ENCODE peak calls at places on chromosomes 12 and 14, in nine cellular contexts. One of them, this sample, is unnamed.

GRCh38 chr14:80468331-80469122 is 257.2 kb upstream of the DIO2 start:
- DNase-seq in spleen: no peak
- DNase-seq in neural progenitor cell: no peak
- DNase-seq in right cardiac atrium: no peak
- DNase-seq in aorta: no peak
- DNase-seq in A673: no peak
- DNase-seq in heart left ventricle: no peak
- DNase-seq in mesenchymal stem cell: no peak
- DNase-seq in GM23248: no peak
- DNase-seq in this sample: no peak

GRCh38 chr12:53698948-53699672 is 23.2 kb upstream of the ATP5MC2 start:
- DNase-seq in spleen: no peak
- DNase-seq in neural progenitor cell: no peak
- DNase-seq in mesenchymal stem cell: no peak
- DNase-seq in right cardiac atrium: no peak
- DNase-seq in heart left ventricle: no peak
- DNase-seq in GM23248: no peak
- DNase-seq in A673: no peak
- DNase-seq in aorta: no peak
- DNase-seq in this sample: no peak

GRCh38 chr12:42574879-42575278 is 14.7 kb downstream of the PRICKLE1 start:
- DNase-seq in aorta: no peak
- DNase-seq in right cardiac atrium: no peak
- DNase-seq in A673: no peak
- DNase-seq in spleen: no peak
- DNase-seq in heart left ventricle: no peak
- DNase-seq in GM23248: no peak
- DNase-seq in neural progenitor cell: no peak
- DNase-seq in mesenchymal stem cell: no peak
- DNase-seq in this sample: no peak

GRCh38 chr12:52836042-52836466 is 1.9 kb upstream of the KRT79 start:
- DNase-seq in mesenchymal stem cell: peak; percentile 76
- DNase-seq in aorta: peak; percentile 37
- DNase-seq in right cardiac atrium: no peak
- DNase-seq in heart left ventricle: no peak
- DNase-seq in spleen: peak; percentile 72
- DNase-seq in neural progenitor cell: no peak
- DNase-seq in GM23248: peak; percentile 83
- DNase-seq in A673: no peak
- DNase-seq in this sample: no peak

GRCh38 chr12:24888813-24889212 is 60.1 kb downstream of the BCAT1 start:
- DNase-seq in A673: no peak
- DNase-seq in heart left ventricle: no peak
- DNase-seq in right cardiac atrium: no peak
- DNase-seq in spleen: no peak
- DNase-seq in GM23248: no peak
- DNase-seq in neural progenitor cell: no peak
- DNase-seq in mesenchymal stem cell: no peak
- DNase-seq in aorta: no peak
- DNase-seq in this sample: no peak

GRCh38 chr12:132227156-132227555 is 82.9 kb downstream of the NOC4L start:
- DNase-seq in aorta: no peak
- DNase-seq in mesenchymal stem cell: no peak
- DNase-seq in A673: no peak
- DNase-seq in right cardiac atrium: no peak
- DNase-seq in GM23248: no peak
- DNase-seq in heart left ventricle: peak; percentile 60
- DNase-seq in neural progenitor cell: no peak
- DNase-seq in spleen: no peak
- DNase-seq in this sample: no peak

GRCh38 chr12:109241936-109242335 is 67.1 kb downstream of the FOXN4 start:
- DNase-seq in mesenchymal stem cell: no peak
- DNase-seq in spleen: no peak
- DNase-seq in neural progenitor cell: no peak
- DNase-seq in right cardiac atrium: no peak
- DNase-seq in A673: no peak
- DNase-seq in GM23248: no peak
- DNase-seq in heart left ventricle: no peak
- DNase-seq in aorta: no peak
- DNase-seq in this sample: no peak

GRCh38 chr12:93990832-93991748 is 157.3 kb upstream of the PLXNC1 start:
- DNase-seq in heart left ventricle: no peak
- DNase-seq in GM23248: peak; percentile 86
- DNase-seq in right cardiac atrium: peak; percentile 64
- DNase-seq in aorta: no peak
- DNase-seq in mesenchymal stem cell: peak; percentile 43
- DNase-seq in neural progenitor cell: peak; percentile 80
- DNase-seq in spleen: no peak
- DNase-seq in A673: peak; percentile 30
- DNase-seq in this sample: peak; percentile 50

GRCh38 chr12:25322918-25323773 is 72.4 kb upstream of the KRAS start:
- DNase-seq in GM23248: peak; percentile 52
- DNase-seq in neural progenitor cell: no peak
- DNase-seq in mesenchymal stem cell: no peak
- DNase-seq in A673: no peak
- DNase-seq in spleen: no peak
- DNase-seq in right cardiac atrium: no peak
- DNase-seq in aorta: no peak
- DNase-seq in heart left ventricle: no peak
- DNase-seq in this sample: no peak

GRCh38 chr14:55136868-55137785 is 8.1 kb downstream of the LGALS3 start:
- DNase-seq in heart left ventricle: peak; percentile 87
- DNase-seq in GM23248: peak; percentile 85
- DNase-seq in mesenchymal stem cell: no peak
- DNase-seq in neural progenitor cell: no peak
- DNase-seq in spleen: no peak
- DNase-seq in right cardiac atrium: peak; percentile 90
- DNase-seq in A673: no peak
- DNase-seq in aorta: peak; percentile 88
- DNase-seq in this sample: peak; percentile 74

GRCh38 chr14:74976264-74977113 is 21.1 kb upstream of the PGF start:
- DNase-seq in spleen: no peak
- DNase-seq in neural progenitor cell: no peak
- DNase-seq in mesenchymal stem cell: no peak
- DNase-seq in GM23248: no peak
- DNase-seq in heart left ventricle: no peak
- DNase-seq in A673: no peak
- DNase-seq in right cardiac atrium: no peak
- DNase-seq in aorta: no peak
- DNase-seq in this sample: no peak

GRCh38 chr14:74975059-74975810 is 19.8 kb upstream of the PGF start:
- DNase-seq in spleen: no peak
- DNase-seq in heart left ventricle: peak; percentile 94
- DNase-seq in mesenchymal stem cell: no peak
- DNase-seq in neural progenitor cell: no peak
- DNase-seq in right cardiac atrium: peak; percentile 97
- DNase-seq in GM23248: no peak
- DNase-seq in aorta: peak; percentile 79
- DNase-seq in A673: no peak
- DNase-seq in this sample: peak; percentile 89

GRCh38 chr14:74973003-74973614 is 17.7 kb upstream of the PGF start:
- DNase-seq in A673: no peak
- DNase-seq in mesenchymal stem cell: no peak
- DNase-seq in neural progenitor cell: no peak
- DNase-seq in heart left ventricle: peak; percentile 90
- DNase-seq in spleen: peak; percentile 86
- DNase-seq in right cardiac atrium: peak; percentile 88
- DNase-seq in GM23248: no peak
- DNase-seq in aorta: peak; percentile 88
- DNase-seq in this sample: peak; percentile 73

GRCh38 chr14:74974364-74975058 is 19.1 kb upstream of the PGF start:
- DNase-seq in GM23248: no peak
- DNase-seq in mesenchymal stem cell: no peak
- DNase-seq in neural progenitor cell: peak; percentile 58
- DNase-seq in spleen: no peak
- DNase-seq in A673: no peak
- DNase-seq in heart left ventricle: peak; percentile 78
- DNase-seq in right cardiac atrium: peak; percentile 86
- DNase-seq in aorta: no peak
- DNase-seq in this sample: peak; percentile 88

DNA sequence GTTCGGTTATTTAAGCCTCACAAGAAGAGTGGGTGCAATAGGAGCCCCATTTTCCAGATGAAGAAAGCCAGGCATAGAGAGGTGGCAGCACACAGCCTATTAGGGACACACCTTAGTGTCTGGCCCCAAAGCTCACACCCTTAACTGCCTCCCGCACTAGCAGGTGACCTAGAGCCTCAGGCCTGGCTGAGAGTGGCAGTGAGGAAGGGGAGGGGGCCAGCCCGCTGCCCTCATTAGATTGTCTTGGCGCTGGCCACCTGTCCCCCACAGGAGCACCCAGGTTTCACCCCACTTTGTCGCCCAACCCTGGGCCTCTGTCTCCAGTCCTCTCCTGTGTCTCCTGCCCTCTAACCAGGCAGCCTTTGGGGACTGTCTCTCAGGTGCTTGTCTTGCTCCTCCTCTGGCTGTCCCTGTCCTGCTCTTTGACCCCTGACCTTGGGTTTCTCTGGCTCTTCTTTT is 18.5 kb upstream of the PGF start:
- DNase-seq in GM23248: no peak
- DNase-seq in spleen: no peak
- DNase-seq in neural progenitor cell: no peak
- DNase-seq in heart left ventricle: no peak
- DNase-seq in mesenchymal stem cell: no peak
- DNase-seq in right cardiac atrium: no peak
- DNase-seq in A673: no peak
- DNase-seq in aorta: no peak
- DNase-seq in this sample: no peak
- H3K4me1 ChIP-seq in GM23248: peaks cover 3% of the 10 kb centered on the region
- H3K4me1 ChIP-seq in spleen: peaks cover 17% of the 10 kb centered on the region
- H3K4me1 ChIP-seq in neural progenitor cell: peaks cover 22% of the 10 kb centered on the region
- H3K4me1 ChIP-seq in heart left ventricle: peaks cover 27% of the 10 kb centered on the region
- H3K4me1 ChIP-seq in mesenchymal stem cell: peaks cover 28% of the 10 kb centered on the region
- H3K4me1 ChIP-seq in right cardiac atrium: peaks cover 19% of the 10 kb centered on the region
- H3K4me1 ChIP-seq in A673: peaks cover 18% of the 10 kb centered on the region
- H3K4me1 ChIP-seq in aorta: no peaks in the 10 kb centered on the region
- H3K4me1 ChIP-seq in this sample: peaks cover 33% of the 10 kb centered on the region

GRCh38 chr12:113058553-113058952 is 2.0 kb downstream of the DTX1 start:
- DNase-seq in heart left ventricle: no peak
- DNase-seq in aorta: no peak
- DNase-seq in mesenchymal stem cell: no peak
- DNase-seq in GM23248: no peak
- DNase-seq in right cardiac atrium: no peak
- DNase-seq in neural progenitor cell: no peak
- DNase-seq in spleen: no peak
- DNase-seq in A673: no peak
- DNase-seq in this sample: no peak

GRCh38 chr12:113057565-113058485 is 1.3 kb downstream of the DTX1 start:
- DNase-seq in mesenchymal stem cell: no peak
- DNase-seq in heart left ventricle: no peak
- DNase-seq in spleen: peak; percentile 80
- DNase-seq in GM23248: no peak
- DNase-seq in right cardiac atrium: no peak
- DNase-seq in A673: no peak
- DNase-seq in neural progenitor cell: peak; percentile 23
- DNase-seq in aorta: no peak
- DNase-seq in this sample: no peak

GRCh38 chr12:113060336-113060960 is 3.9 kb downstream of the DTX1 start:
- DNase-seq in right cardiac atrium: no peak
- DNase-seq in GM23248: no peak
- DNase-seq in aorta: no peak
- DNase-seq in mesenchymal stem cell: no peak
- DNase-seq in spleen: peak; percentile 41
- DNase-seq in heart left ventricle: no peak
- DNase-seq in neural progenitor cell: no peak
- DNase-seq in A673: no peak
- DNase-seq in this sample: no peak

GRCh38 chr12:113061061-113061694 is 4.6 kb downstream of the DTX1 start:
- DNase-seq in right cardiac atrium: no peak
- DNase-seq in neural progenitor cell: no peak
- DNase-seq in aorta: no peak
- DNase-seq in mesenchymal stem cell: no peak
- DNase-seq in heart left ventricle: no peak
- DNase-seq in A673: no peak
- DNase-seq in spleen: peak; percentile 42
- DNase-seq in GM23248: no peak
- DNase-seq in this sample: peak; percentile 57

DNA sequence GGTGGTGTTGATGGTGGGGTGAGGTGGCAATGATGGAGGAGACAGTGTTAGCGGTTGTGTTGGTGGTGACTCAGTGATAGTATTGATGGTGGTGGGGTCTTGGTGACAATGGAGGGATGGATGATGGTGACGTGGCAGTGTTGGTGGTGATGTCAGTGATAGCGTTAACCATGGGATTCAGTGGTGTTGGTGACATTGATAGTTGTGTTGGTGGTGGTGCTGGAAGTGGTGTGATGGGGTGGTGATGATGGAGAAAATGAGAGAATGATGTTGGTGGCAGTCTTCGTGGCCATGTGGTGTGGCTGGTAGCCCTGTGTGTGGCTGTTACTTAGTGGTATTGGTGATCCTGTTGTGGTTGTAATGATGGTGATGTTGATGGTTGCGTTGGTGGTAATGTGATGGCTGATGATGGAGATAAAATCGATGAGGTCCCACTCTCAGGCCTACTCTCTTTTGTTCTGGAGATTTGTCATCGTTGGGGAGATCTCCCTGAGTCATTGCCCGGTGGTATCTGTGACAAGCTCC is 2.6 kb downstream of the DTX1 start:
- DNase-seq in heart left ventricle: no peak
- DNase-seq in spleen: no peak
- DNase-seq in right cardiac atrium: no peak
- DNase-seq in mesenchymal stem cell: no peak
- DNase-seq in A673: no peak
- DNase-seq in neural progenitor cell: no peak
- DNase-seq in aorta: no peak
- DNase-seq in GM23248: no peak
- DNase-seq in this sample: no peak
- H3K4me1 ChIP-seq in heart left ventricle: no peaks in the 10 kb centered on the region
- H3K4me1 ChIP-seq in spleen: peaks cover 84% of the 10 kb centered on the region
- H3K4me1 ChIP-seq in right cardiac atrium: no peaks in the 10 kb centered on the region
- H3K4me1 ChIP-seq in mesenchymal stem cell: peaks cover 22% of the 10 kb centered on the region
- H3K4me1 ChIP-seq in A673: no peaks in the 10 kb centered on the region
- H3K4me1 ChIP-seq in neural progenitor cell: peaks cover 13% of the 10 kb centered on the region
- H3K4me1 ChIP-seq in aorta: no peaks in the 10 kb centered on the region
- H3K4me1 ChIP-seq in GM23248: no peaks in the 10 kb centered on the region
- H3K4me1 ChIP-seq in this sample: no peaks in the 10 kb centered on the region

GRCh38 chr14:99754141-99755067 is 38.8 kb upstream of the EML1 start:
- DNase-seq in mesenchymal stem cell: peak; percentile 31
- DNase-seq in neural progenitor cell: peak; percentile 64
- DNase-seq in right cardiac atrium: peak; percentile 55
- DNase-seq in spleen: no peak
- DNase-seq in GM23248: peak; percentile 88
- DNase-seq in heart left ventricle: no peak
- DNase-seq in A673: no peak
- DNase-seq in aorta: peak; percentile 63
- DNase-seq in this sample: no peak
- H3K4me1 ChIP-seq in mesenchymal stem cell: peaks cover 76% of the 10 kb centered on the region
- H3K4me1 ChIP-seq in neural progenitor cell: peaks cover 22% of the 10 kb centered on the region
- H3K4me1 ChIP-seq in right cardiac atrium: peaks cover 22% of the 10 kb centered on the region
- H3K4me1 ChIP-seq in spleen: peaks cover 41% of the 10 kb centered on the region
- H3K4me1 ChIP-seq in GM23248: peaks cover 59% of the 10 kb centered on the region
- H3K4me1 ChIP-seq in heart left ventricle: peaks cover 38% of the 10 kb centered on the region
- H3K4me1 ChIP-seq in A673: peaks cover 14% of the 10 kb centered on the region
- H3K4me1 ChIP-seq in aorta: peaks cover 3% of the 10 kb centered on the region
- H3K4me1 ChIP-seq in this sample: peaks cover 46% of the 10 kb centered on the region

DNA sequence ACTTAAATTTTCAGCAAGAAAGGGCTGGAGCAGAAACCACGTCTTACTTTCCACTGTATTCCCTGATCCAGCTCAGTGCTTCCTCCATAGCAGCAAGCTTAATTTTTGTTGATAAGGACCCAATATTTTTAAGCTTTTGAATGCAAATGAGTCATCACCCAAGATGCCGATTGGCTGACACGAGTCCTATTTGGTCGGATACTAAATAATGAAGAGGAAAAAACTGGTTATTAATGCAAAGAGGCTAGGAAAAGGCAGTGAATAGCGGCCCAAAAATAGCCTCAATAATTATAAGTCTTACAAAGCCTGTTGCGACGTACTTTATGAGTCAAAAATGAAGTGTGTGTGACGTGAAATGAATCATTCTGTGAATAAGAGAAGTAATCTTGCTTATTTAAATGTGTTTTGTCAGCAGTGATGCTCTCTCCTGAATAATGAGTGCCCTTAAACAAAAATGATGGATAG is 46.9 kb upstream of the IGF1 start:
- DNase-seq in A673: no peak
- DNase-seq in mesenchymal stem cell: no peak
- DNase-seq in heart left ventricle: no peak
- DNase-seq in aorta: no peak
- DNase-seq in GM23248: peak; percentile 91
- DNase-seq in spleen: no peak
- DNase-seq in right cardiac atrium: no peak
- DNase-seq in neural progenitor cell: no peak
- DNase-seq in this sample: no peak
- H3K4me1 ChIP-seq in A673: no peaks in the 10 kb centered on the region
- H3K4me1 ChIP-seq in mesenchymal stem cell: no peaks in the 10 kb centered on the region
- H3K4me1 ChIP-seq in heart left ventricle: no peaks in the 10 kb centered on the region
- H3K4me1 ChIP-seq in aorta: no peaks in the 10 kb centered on the region
- H3K4me1 ChIP-seq in GM23248: peaks cover 25% of the 10 kb centered on the region
- H3K4me1 ChIP-seq in spleen: no peaks in the 10 kb centered on the region
- H3K4me1 ChIP-seq in right cardiac atrium: no peaks in the 10 kb centered on the region
- H3K4me1 ChIP-seq in neural progenitor cell: no peaks in the 10 kb centered on the region
- H3K4me1 ChIP-seq in this sample: no peaks in the 10 kb centered on the region